ENCODE peak calls at places on chromosomes 11 and 22, in five cellular contexts. I, U, O, Q and C are unnamed samples.

GRCh38 chr11:26734706-26735105 is 12.8 kb upstream of the SLC5A12 start:
- DNase-seq in U (no peak), Q (no peak), O (no peak), I (no peak), C (no peak)

GRCh38 chr11:15662285-15662684 is 547.6 kb downstream of the INSC start:
- DNase-seq in Q (no peak), I (no peak), O (no peak), U (no peak), C (no peak)

GRCh38 chr11:112555491-112556364 is 295.1 kb upstream of the PLET1 start:
- DNase-seq in O (peak), Q (peak), U (no peak), I (peak), C (no peak)

GRCh38 chr11:124751741-124752470 is at the start of gene VSIG2:
- DNase-seq in O (no peak), Q (no peak), U (no peak), I (no peak), C (no peak)

GRCh38 chr11:27423125-27423524 is 49.5 kb downstream of the LGR4 start:
- DNase-seq in Q (no peak), I (no peak), U (no peak), O (peak), C (peak)

GRCh38 chr11:11483622-11484021 is 130.6 kb upstream of the CSNK2A3 start:
- DNase-seq in Q (no peak), O (no peak), U (no peak), I (no peak), C (no peak)

GRCh38 chr22:25485626-25486545 is 78.6 kb upstream of the GRK3 start:
- DNase-seq in I (no peak), U (no peak), Q (no peak), O (no peak), C (no peak)

GRCh38 chr11:85540635-85541034 is 86.5 kb downstream of the DLG2 start:
- DNase-seq in U (no peak), Q (no peak), O (no peak), I (no peak), C (no peak)

GRCh38 chr11:39541945-39542351 is 1917.5 kb downstream of the LRRC4C start:
- DNase-seq in I (no peak), U (no peak), Q (no peak), O (no peak), C (no peak)

GRCh38 chr11:117179048-117179999 is 781 bp downstream of the SIDT2 start:
- DNase-seq in I (peak), U (no peak), Q (no peak), O (no peak), C (peak)

GRCh38 chr11:67113231-67113721 is 5.8 kb upstream of the KDM2A start:
- DNase-seq in U (peak), I (no peak), O (no peak), Q (no peak), C (peak)

GRCh38 chr11:116276051-116277044 is 496.4 kb downstream of the BUD13 start:
- DNase-seq in Q (peak), U (peak), O (no peak), I (peak), C (peak)

GRCh38 chr11:47324520-47324919 is 28.0 kb downstream of the MYBPC3 start:
- DNase-seq in I (no peak), U (no peak), Q (no peak), O (no peak), C (no peak)

GRCh38 chr22:35510481-35510934 is 30.1 kb upstream of the RASD2 start:
- DNase-seq in U (no peak), I (no peak), Q (no peak), O (no peak), C (no peak)

GRCh38 chr11:82867495-82868082 is 32.6 kb downstream of the PRCP start:
- DNase-seq in O (peak), Q (peak), I (peak), U (peak), C (peak)

GRCh38 chr22:19746726-19747125 is 13.9 kb upstream of the TBX1 start:
- DNase-seq in Q (no peak), U (no peak), O (no peak), I (no peak), C (no peak)

GRCh38 chr11:10628506-10629236 is 60.2 kb upstream of the LYVE1 start:
- DNase-seq in Q (no peak), I (no peak), O (no peak), U (no peak), C (no peak)

GRCh38 chr11:36581536-36581935 is 12.8 kb upstream of the IFTAP start:
- DNase-seq in O (no peak), Q (no peak), U (no peak), I (no peak), C (no peak)

GRCh38 chr11:118282635-118283310 is 18.7 kb upstream of the MPZL2 start:
- DNase-seq in O (no peak), Q (no peak), I (no peak), U (no peak), C (no peak)

GRCh38 chr22:23256986-23257888 is 76.9 kb downstream of the BCR start:
- DNase-seq in I (peak), U (no peak), Q (no peak), O (peak), C (peak)

GRCh38 chr22:25777870-25778269 is 35.9 kb downstream of the MYO18B start:
- DNase-seq in Q (no peak), O (no peak), I (peak), U (no peak), C (no peak)

GRCh38 chr11:2406878-2407410 is 6.4 kb downstream of the TSSC4 start:
- DNase-seq in Q (no peak), I (no peak), O (no peak), U (no peak), C (no peak)

GRCh38 chr11:18310800-18311340 is 11.1 kb downstream of the HPS5 start:
- DNase-seq in Q (no peak), U (no peak), I (peak), O (peak), C (no peak)

GRCh38 chr11:120034176-120034575 is 103.7 kb downstream of the TRIM29 start:
- DNase-seq in U (no peak), O (no peak), I (peak), Q (no peak), C (peak)

GRCh38 chr11:88367310-88367709 is 29.8 kb upstream of the CTSC start:
- DNase-seq in I (no peak), U (no peak), O (no peak), Q (no peak), C (no peak)

GRCh38 chr11:72116019-72116755 is 3.7 kb upstream of the ANAPC15 start:
- DNase-seq in Q (no peak), O (no peak), I (peak), U (no peak), C (no peak)

GRCh38 chr22:21951931-21952465 is 650 bp downstream of the PPM1F start:
- DNase-seq in I (peak), U (no peak), Q (no peak), O (no peak), C (no peak)

GRCh38 chr22:24567668-24568067 is 11.9 kb downstream of the SNRPD3 start:
- DNase-seq in I (no peak), Q (no peak), O (no peak), U (no peak), C (no peak)

GRCh38 chr11:34161812-34162506 is 56.5 kb downstream of the NAT10 start:
- DNase-seq in I (peak), Q (no peak), U (no peak), O (no peak), C (no peak)

GRCh38 chr11:30128269-30128932 is 102.4 kb upstream of the FSHB start:
- DNase-seq in U (no peak), I (peak), Q (no peak), O (no peak), C (no peak)

GRCh38 chr22:43471606-43472135 is 59.9 kb downstream of the MPPED1 start:
- DNase-seq in O (no peak), U (no peak), Q (no peak), I (no peak), C (no peak)

GRCh38 chr11:17986007-17986710 is 26.7 kb downstream of the SERGEF start:
- DNase-seq in I (no peak), U (no peak), O (peak), Q (no peak), C (no peak)

GRCh38 chr11:877565-877964 is 33.0 kb downstream of the CHID1 start:
- DNase-seq in Q (no peak), O (no peak), I (no peak), U (no peak), C (no peak)

GRCh38 chr22:36184433-36185035 is 17.1 kb downstream of the APOL4 start:
- DNase-seq in Q (no peak), O (no peak), U (no peak), I (no peak), C (no peak)

GRCh38 chr22:38228873-38229740 is 27.3 kb downstream of the MAFF start:
- DNase-seq in Q (no peak), I (peak), U (peak), O (peak), C (no peak)
- TF ChIP-seq CTCF in Q (no peak), I (no peak), U (no peak), O (no peak), C (no peak)

GRCh38 chr22:47199261-47199948 is 437.0 kb downstream of the TBC1D22A start:
- DNase-seq in O (no peak), I (peak), U (no peak), Q (no peak), C (peak)
- TF ChIP-seq CTCF in O (no peak), I (no peak), U (no peak), Q (no peak), C (no peak)

DNA sequence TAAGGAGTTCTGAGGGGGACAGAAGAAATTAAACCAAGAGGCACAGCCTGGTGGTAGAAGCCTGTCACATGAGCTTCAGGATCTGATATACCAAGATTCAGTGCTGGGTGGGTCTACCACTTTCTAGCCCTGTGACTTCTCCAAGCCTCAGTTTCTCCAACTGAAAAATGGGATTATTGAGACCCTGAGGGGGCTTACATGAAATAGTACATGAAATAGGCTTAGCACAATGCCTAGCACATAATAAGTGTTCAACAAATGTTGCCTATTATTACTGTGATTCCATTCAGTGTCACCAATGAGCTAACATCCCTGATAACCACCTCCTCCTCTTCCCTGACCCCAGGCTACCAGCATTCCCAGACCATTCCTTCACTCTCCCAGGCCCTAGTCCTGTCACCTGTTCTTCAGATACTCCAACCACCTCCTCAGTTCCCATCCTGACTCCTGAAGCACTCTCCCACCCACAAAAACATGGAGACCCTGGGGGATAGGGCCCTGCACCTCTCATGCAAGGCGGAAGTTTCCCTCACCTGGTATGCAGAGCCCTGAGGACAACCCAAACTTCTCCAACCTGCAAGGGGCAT is 1.8 kb downstream of the TNKS1BP1 start:
- DNase-seq in O (no peak), U (no peak), I (no peak), Q (no peak), C (no peak)
- TF ChIP-seq CTCF in O (no peak), U (no peak), I (no peak), Q (no peak), C (no peak)

DNA sequence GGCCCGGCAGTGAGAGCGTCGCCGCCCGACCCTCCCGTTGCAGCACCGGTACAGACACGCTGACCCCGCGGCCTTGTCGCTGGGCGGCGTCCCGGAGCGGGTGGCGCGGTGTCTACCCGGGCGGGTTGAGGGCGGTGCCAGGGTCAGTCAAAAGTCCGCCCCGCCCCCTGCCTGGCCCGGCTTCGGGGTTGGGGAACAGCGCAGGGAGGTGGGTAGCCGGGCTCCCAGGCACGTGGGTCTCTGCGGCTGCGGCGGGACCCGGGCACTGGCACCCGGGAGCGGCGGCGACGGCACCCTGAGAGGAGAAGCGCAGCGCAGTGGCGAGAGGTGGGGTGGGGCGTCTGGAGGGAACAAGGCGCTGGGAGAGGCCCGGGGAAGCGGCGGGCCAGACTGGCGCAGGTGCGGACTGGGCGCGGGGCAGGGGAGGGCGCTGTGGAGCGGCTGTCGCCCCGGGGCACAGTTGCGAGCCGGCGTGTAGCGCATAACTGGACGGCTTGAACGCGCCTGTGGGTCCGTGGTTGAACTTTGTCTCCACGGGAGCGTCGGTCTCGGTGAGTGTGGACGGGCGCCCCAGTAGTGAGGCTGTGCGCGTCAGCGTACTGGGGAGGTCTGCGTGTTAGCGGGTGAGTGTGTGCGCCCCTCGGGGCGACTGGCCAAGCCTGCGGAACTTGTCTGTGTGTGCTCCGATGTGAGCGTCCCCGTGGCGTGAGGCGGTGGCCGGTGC is at the start of gene P2RY2:
- DNase-seq in U (peak), O (no peak), Q (peak), I (peak), C (peak)
- TF ChIP-seq CTCF in U (peak), O (peak), Q (peak), I (peak), C (no peak)

GRCh38 chr11:114075891-114076441 is 16.5 kb downstream of the ZBTB16 start:
- DNase-seq in Q (no peak), U (no peak), I (peak), O (no peak), C (no peak)
- TF ChIP-seq CTCF in Q (peak), U (peak), I (peak), O (peak), C (peak)

GRCh38 chr11:73402834-73403185 is 26.6 kb downstream of the RELT start:
- DNase-seq in U (no peak), Q (no peak), O (no peak), I (peak), C (no peak)
- TF ChIP-seq CTCF in U (no peak), Q (no peak), O (peak), I (no peak), C (no peak)

GRCh38 chr11:35507688-35508087 is 17.7 kb downstream of the PAMR1 start:
- DNase-seq in O (no peak), I (no peak), U (no peak), Q (no peak), C (no peak)
- TF ChIP-seq CTCF in O (no peak), I (no peak), U (no peak), Q (no peak), C (no peak)

DNA sequence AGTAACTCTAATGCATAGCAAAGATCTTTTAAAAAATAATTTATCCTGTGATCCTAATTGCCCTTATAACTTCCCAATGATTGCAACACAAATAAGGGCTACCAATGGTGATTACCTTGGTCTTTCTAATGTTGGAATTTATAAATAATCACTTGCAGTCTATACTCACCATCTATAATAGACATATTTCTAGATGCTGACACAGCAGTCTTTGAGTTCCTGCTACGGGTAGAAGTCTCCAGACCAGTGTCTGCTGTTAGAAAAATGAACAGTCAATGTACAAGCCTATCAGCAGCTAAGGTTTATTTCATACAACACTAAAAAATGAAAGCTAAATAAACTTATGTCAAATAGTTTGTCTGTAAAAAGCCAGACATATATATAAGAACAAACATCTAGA is 44.4 kb upstream of the GPR83 start:
- DNase-seq in I (no peak), O (no peak), Q (no peak), U (no peak), C (no peak)
- TF ChIP-seq CTCF in I (no peak), O (no peak), Q (no peak), U (no peak), C (no peak)